ENCODE peak calls at places on chromosomes 3 and 15, in five cellular contexts. G is islet precursor cell; U is stimulated activated CD4-positive, alpha-beta T cell treated with anti-CD3 and anti-CD28 coated beads, TNF-alpha, amount 100 ng/mL, for 48 hours; S is activated naive CD4-positive, alpha-beta T cell; H is neuronal stem cell. B is an unnamed sample.

GRCh38 chr3:128076783-128077624 is 24.8 kb downstream of the SEC61A1 start:
- DNase-seq in G (peak; percentile 61), S (no peak), U (peak; percentile 29), H (no peak), B (no peak)

GRCh38 chr3:60316121-60316783 is 935.0 kb downstream of the FHIT start:
- DNase-seq in U (no peak), H (no peak), S (no peak), G (no peak), B (no peak)

GRCh38 chr3:9175421-9175820 is 74.0 kb downstream of the SRGAP3 start:
- DNase-seq in S (no peak), U (no peak), G (no peak), H (no peak), B (no peak)

GRCh38 chr3:189688296-189688695 is 57.1 kb downstream of the TP63 start:
- DNase-seq in S (no peak), U (no peak), G (peak; percentile 66), H (no peak), B (no peak)

GRCh38 chr15:69735126-69735525 is 282.5 kb downstream of the RPLP1 start:
- DNase-seq in G (peak; percentile 87), H (peak; percentile 29), S (no peak), U (no peak), B (no peak)

GRCh38 chr3:176584413-176585176 is 612.7 kb downstream of the TBL1XR1 start:
- DNase-seq in U (no peak), G (no peak), H (no peak), S (no peak), B (no peak)

GRCh38 chr3:174438501-174439156 is 420.5 kb upstream of the NAALADL2 start:
- DNase-seq in G (no peak), U (no peak), H (no peak), S (no peak), B (no peak)

GRCh38 chr3:99875925-99876781 is 58.5 kb downstream of the CMSS1 start:
- DNase-seq in H (peak; percentile 83), S (peak; percentile 16), U (peak; percentile 37), G (peak; percentile 92), B (peak; percentile 73)

GRCh38 chr15:39580630-39581500 is at the start of gene THBS1:
- DNase-seq in U (peak; percentile 45), S (no peak), G (peak; percentile 99), H (peak; percentile 91), B (no peak)

GRCh38 chr3:32877598-32877997 is 59.8 kb downstream of the TRIM71 start:
- DNase-seq in U (no peak), G (no peak), S (no peak), H (no peak), B (no peak)

GRCh38 chr15:73620078-73620477 is 13.1 kb downstream of the NPTN start:
- DNase-seq in S (no peak), G (no peak), U (no peak), H (no peak), B (no peak)

B was measured in globus pallidus.